ENCODE peak calls at places on chromosome 15, in seven cellular contexts. One of them, this sample, is unnamed.

GRCh38 chr15:47762621-47763020 is 45.3 kb downstream of the SEMA6D start:
- DNase-seq in HCT116: no peak
- DNase-seq in aorta: no peak
- DNase-seq in H4: no peak
- DNase-seq in AG09319: no peak
- DNase-seq in NCI-H2029: no peak
- DNase-seq in naive thymus-derived CD8-positive, alpha-beta T cell: no peak
- DNase-seq in this sample: no peak

GRCh38 chr15:88792342-88793282 is 10.6 kb upstream of the ACAN start:
- DNase-seq in HCT116: no peak
- DNase-seq in aorta: no peak
- DNase-seq in H4: no peak
- DNase-seq in AG09319: no peak
- DNase-seq in NCI-H2029: no peak
- DNase-seq in naive thymus-derived CD8-positive, alpha-beta T cell: no peak
- DNase-seq in this sample: no peak

GRCh38 chr15:40282870-40283614 is at the start of gene ANKRD63:
- DNase-seq in HCT116: no peak
- DNase-seq in aorta: peak; percentile 59
- DNase-seq in H4: no peak
- DNase-seq in AG09319: no peak
- DNase-seq in NCI-H2029: no peak
- DNase-seq in naive thymus-derived CD8-positive, alpha-beta T cell: peak; percentile 51
- DNase-seq in this sample: no peak

GRCh38 chr15:52505141-52505540 is 23.5 kb downstream of the MYO5A start:
- DNase-seq in HCT116: no peak
- DNase-seq in aorta: peak; percentile 59
- DNase-seq in H4: no peak
- DNase-seq in AG09319: no peak
- DNase-seq in NCI-H2029: no peak
- DNase-seq in naive thymus-derived CD8-positive, alpha-beta T cell: no peak
- DNase-seq in this sample: no peak

GRCh38 chr15:33994005-33994615 is 25.8 kb downstream of the CHRM5 start:
- DNase-seq in HCT116: peak; percentile 22
- DNase-seq in aorta: no peak
- DNase-seq in H4: peak; percentile 48
- DNase-seq in AG09319: no peak
- DNase-seq in NCI-H2029: no peak
- DNase-seq in naive thymus-derived CD8-positive, alpha-beta T cell: no peak
- DNase-seq in this sample: no peak

GRCh38 chr15:67157779-67158366 is 92.5 kb downstream of the SMAD3 start:
- DNase-seq in HCT116: no peak
- DNase-seq in aorta: no peak
- DNase-seq in H4: no peak
- DNase-seq in AG09319: no peak
- DNase-seq in NCI-H2029: no peak
- DNase-seq in naive thymus-derived CD8-positive, alpha-beta T cell: no peak
- DNase-seq in this sample: no peak

GRCh38 chr15:78148392-78149067 is 632 bp upstream of the IDH3A start:
- DNase-seq in HCT116: no peak
- DNase-seq in aorta: no peak
- DNase-seq in H4: no peak
- DNase-seq in AG09319: no peak
- DNase-seq in NCI-H2029: no peak
- DNase-seq in naive thymus-derived CD8-positive, alpha-beta T cell: no peak
- DNase-seq in this sample: no peak

GRCh38 chr15:26261413-26261812 is 398.3 kb upstream of the ATP10A start:
- DNase-seq in HCT116: no peak
- DNase-seq in aorta: no peak
- DNase-seq in H4: no peak
- DNase-seq in AG09319: no peak
- DNase-seq in NCI-H2029: no peak
- DNase-seq in naive thymus-derived CD8-positive, alpha-beta T cell: no peak
- DNase-seq in this sample: no peak

GRCh38 chr15:38041576-38041975 is 107.1 kb downstream of the TMCO5A start:
- DNase-seq in HCT116: no peak
- DNase-seq in aorta: no peak
- DNase-seq in H4: peak; percentile 16
- DNase-seq in AG09319: no peak
- DNase-seq in NCI-H2029: no peak
- DNase-seq in naive thymus-derived CD8-positive, alpha-beta T cell: no peak
- DNase-seq in this sample: no peak

GRCh38 chr15:94306700-94307650 is 75.6 kb downstream of the MCTP2 start:
- DNase-seq in HCT116: no peak
- DNase-seq in aorta: no peak
- DNase-seq in H4: no peak
- DNase-seq in AG09319: no peak
- DNase-seq in NCI-H2029: no peak
- DNase-seq in naive thymus-derived CD8-positive, alpha-beta T cell: no peak
- DNase-seq in this sample: no peak

GRCh38 chr15:47717036-47717611 is at the start of gene SEMA6D:
- DNase-seq in HCT116: no peak
- DNase-seq in aorta: peak; percentile 82
- DNase-seq in H4: peak; percentile 80
- DNase-seq in AG09319: peak; percentile 71
- DNase-seq in NCI-H2029: peak; percentile 59
- DNase-seq in naive thymus-derived CD8-positive, alpha-beta T cell: no peak
- DNase-seq in this sample: peak; percentile 81

GRCh38 chr15:31333119-31333518 is 6.5 kb downstream of the KLF13 start:
- DNase-seq in HCT116: no peak
- DNase-seq in aorta: no peak
- DNase-seq in H4: no peak
- DNase-seq in AG09319: no peak
- DNase-seq in NCI-H2029: no peak
- DNase-seq in naive thymus-derived CD8-positive, alpha-beta T cell: no peak
- DNase-seq in this sample: no peak

GRCh38 chr15:73996939-73997338 is 2.4 kb downstream of the PML start:
- DNase-seq in HCT116: no peak
- DNase-seq in aorta: no peak
- DNase-seq in H4: peak; percentile 80
- DNase-seq in AG09319: no peak
- DNase-seq in NCI-H2029: peak; percentile 54
- DNase-seq in naive thymus-derived CD8-positive, alpha-beta T cell: peak; percentile 40
- DNase-seq in this sample: no peak

This sample was measured in progenitor cell of endocrine pancreas.